ENCODE peak calls at places on chromosomes 6 and 20, in four cellular contexts. One of them, this sample, is unnamed. For H3K79me2, the result is how much of the 10 kb centered on the place peaks cover.

GRCh38 chr20:39298566-39299501 is 336.7 kb downstream of the DHX35 start:
- DNase-seq in PC-9: no peak
- DNase-seq in trophoblast cell: no peak
- DNase-seq in SK-N-SH: no peak
- DNase-seq in this sample: no peak

GRCh38 chr6:115901896-115902295 is 158.8 kb downstream of the FRK start:
- DNase-seq in PC-9: no peak
- DNase-seq in trophoblast cell: no peak
- DNase-seq in SK-N-SH: no peak
- DNase-seq in this sample: no peak

GRCh38 chr6:40347571-40348011 is 239.6 kb downstream of the LRFN2 start:
- DNase-seq in PC-9: no peak
- DNase-seq in trophoblast cell: no peak
- DNase-seq in SK-N-SH: peak
- DNase-seq in this sample: peak

GRCh38 chr6:152166897-152167296 is 359.4 kb downstream of the ESR1 start:
- DNase-seq in PC-9: no peak
- DNase-seq in trophoblast cell: no peak
- DNase-seq in SK-N-SH: no peak
- DNase-seq in this sample: no peak

GRCh38 chr20:44800398-44801046 is 9.8 kb downstream of the RIMS4 start:
- DNase-seq in PC-9: no peak
- DNase-seq in trophoblast cell: no peak
- DNase-seq in SK-N-SH: peak
- DNase-seq in this sample: no peak

GRCh38 chr6:118864330-118865166 is 29.4 kb upstream of the ASF1A start:
- DNase-seq in PC-9: no peak
- DNase-seq in trophoblast cell: no peak
- DNase-seq in SK-N-SH: no peak
- DNase-seq in this sample: no peak

GRCh38 chr6:53793318-53793975 is 1.4 kb upstream of the LRRC1 start:
- DNase-seq in PC-9: peak
- DNase-seq in trophoblast cell: peak
- DNase-seq in SK-N-SH: peak
- DNase-seq in this sample: peak

GRCh38 chr6:162750776-162751175 is 23.0 kb downstream of the PACRG start:
- DNase-seq in PC-9: peak
- DNase-seq in trophoblast cell: peak
- DNase-seq in SK-N-SH: no peak
- DNase-seq in this sample: no peak

GRCh38 chr6:87623248-87623647 is 33.3 kb downstream of the ORC3 start:
- DNase-seq in PC-9: no peak
- DNase-seq in trophoblast cell: peak
- DNase-seq in SK-N-SH: no peak
- DNase-seq in this sample: peak

GRCh38 chr6:22036267-22036666 is 260.6 kb downstream of the PRL start:
- DNase-seq in PC-9: peak
- DNase-seq in trophoblast cell: peak
- DNase-seq in SK-N-SH: peak
- DNase-seq in this sample: no peak

GRCh38 chr6:87784690-87785089 is 82.7 kb upstream of the AKIRIN2 start:
- DNase-seq in PC-9: no peak
- DNase-seq in trophoblast cell: no peak
- DNase-seq in SK-N-SH: no peak
- DNase-seq in this sample: no peak

GRCh38 chr6:31907158-31907813 is 5.4 kb upstream of the ZBTB12 start:
- DNase-seq in PC-9: no peak
- DNase-seq in trophoblast cell: peak
- DNase-seq in SK-N-SH: no peak
- DNase-seq in this sample: peak

GRCh38 chr6:34951741-34952140 is 62.7 kb downstream of the ANKS1A start:
- DNase-seq in PC-9: no peak
- DNase-seq in trophoblast cell: no peak
- DNase-seq in SK-N-SH: no peak
- DNase-seq in this sample: no peak

GRCh38 chr6:167163476-167164011 is 5.8 kb upstream of the GPR31 start:
- DNase-seq in PC-9: no peak
- DNase-seq in trophoblast cell: no peak
- DNase-seq in SK-N-SH: no peak
- DNase-seq in this sample: no peak

GRCh38 chr6:160379464-160379863 is 31.3 kb downstream of the SLC22A3 start:
- DNase-seq in PC-9: peak
- DNase-seq in trophoblast cell: peak
- DNase-seq in SK-N-SH: no peak
- DNase-seq in this sample: no peak

GRCh38 chr6:125974214-125974866 is 12.0 kb upstream of the TRMT11 start:
- DNase-seq in PC-9: peak
- DNase-seq in trophoblast cell: peak
- DNase-seq in SK-N-SH: peak
- DNase-seq in this sample: peak

GRCh38 chr6:4281341-4282293 is 146.2 kb upstream of the ECI2 start:
- DNase-seq in PC-9: peak
- DNase-seq in trophoblast cell: peak
- DNase-seq in SK-N-SH: no peak
- DNase-seq in this sample: peak

DNA sequence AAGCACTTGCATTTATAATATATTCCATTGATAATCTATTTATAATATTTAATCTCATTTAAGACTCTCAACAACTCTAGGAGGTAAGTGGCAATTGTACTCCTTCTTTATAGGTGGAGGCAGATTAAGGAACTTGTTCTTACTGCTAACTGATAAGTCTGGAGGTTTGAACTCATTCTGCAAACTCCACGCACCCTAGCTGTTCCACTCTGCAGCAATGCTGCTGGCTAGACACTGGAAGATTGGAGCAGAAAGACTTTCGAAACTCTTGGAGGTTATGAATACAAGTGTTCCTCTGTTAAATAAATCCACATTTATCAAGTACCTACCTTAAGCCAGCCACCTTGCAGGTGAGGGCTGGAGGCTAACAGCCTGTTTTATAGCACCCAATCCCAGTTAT is 838 bp upstream of the HDAC2 start:
- DNase-seq in PC-9: no peak
- DNase-seq in trophoblast cell: peak
- DNase-seq in SK-N-SH: no peak
- DNase-seq in this sample: no peak
- H3K79me2 ChIP-seq in PC-9: under half
- H3K79me2 ChIP-seq in trophoblast cell: under half
- H3K79me2 ChIP-seq in SK-N-SH: under half
- H3K79me2 ChIP-seq in this sample: under half

DNA sequence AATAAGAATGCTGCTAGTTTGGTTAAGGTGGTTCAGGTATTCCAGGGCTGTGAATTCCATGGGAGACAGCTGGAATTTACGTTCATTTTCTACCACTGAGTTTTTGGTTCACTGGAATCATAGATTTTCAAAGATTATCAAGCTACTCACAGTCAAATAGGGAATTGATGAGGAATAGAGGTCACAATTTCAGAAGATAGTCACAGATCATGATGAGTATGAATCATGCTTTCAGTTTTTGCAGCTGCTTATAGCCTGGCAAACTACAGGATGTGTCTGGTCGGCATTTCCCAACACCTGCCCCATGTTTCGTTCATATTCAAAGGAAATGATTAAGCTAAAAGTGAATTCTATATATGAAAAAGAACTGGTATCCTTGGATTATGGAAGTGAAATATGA is 58.7 kb downstream of the BCKDHB start:
- DNase-seq in PC-9: no peak
- DNase-seq in trophoblast cell: peak
- DNase-seq in SK-N-SH: no peak
- DNase-seq in this sample: no peak
- H2AFZ ChIP-seq in PC-9: no peak
- H2AFZ ChIP-seq in trophoblast cell: no peak
- H2AFZ ChIP-seq in SK-N-SH: no peak
- H2AFZ ChIP-seq in this sample: no peak

DNA sequence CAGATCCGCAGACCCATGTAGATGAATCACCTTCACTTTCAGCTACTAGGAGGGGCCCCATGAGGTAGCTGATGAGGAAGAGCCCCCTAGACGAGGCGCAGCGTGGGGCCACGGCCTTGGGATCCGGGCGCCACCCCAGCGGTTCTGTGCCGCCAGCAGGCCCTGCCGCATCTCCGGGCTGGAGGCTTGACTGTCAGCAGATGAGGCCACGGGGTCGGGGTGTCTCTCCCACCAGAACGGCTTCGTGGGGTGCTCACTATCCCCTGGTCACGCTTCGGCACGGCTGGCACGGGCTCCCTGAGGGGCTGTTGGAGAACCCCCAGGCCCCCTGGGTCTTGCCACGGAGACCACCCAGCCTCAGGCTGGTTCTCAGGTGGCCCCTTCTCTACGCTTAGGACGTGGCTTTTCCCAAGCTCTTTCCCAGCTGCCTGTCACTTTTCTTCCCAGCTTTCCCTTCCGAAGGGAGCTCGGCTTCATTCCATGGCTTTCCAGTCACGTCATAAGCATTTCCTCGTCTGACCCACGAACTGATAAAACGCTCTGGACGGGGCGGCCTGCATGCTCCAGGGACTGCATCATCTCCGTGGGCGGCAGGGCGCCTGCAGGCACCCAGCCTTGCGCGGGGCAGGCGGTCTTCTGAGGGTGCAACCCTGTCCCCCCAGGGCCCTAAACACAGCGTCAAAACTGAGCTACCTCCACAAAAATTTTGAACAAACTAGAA is 85.9 kb downstream of the THBS2 start:
- DNase-seq in PC-9: no peak
- DNase-seq in trophoblast cell: peak
- DNase-seq in SK-N-SH: peak
- DNase-seq in this sample: peak
- H3K4me3 ChIP-seq in PC-9: no peak
- H3K4me3 ChIP-seq in trophoblast cell: no peak
- H3K4me3 ChIP-seq in SK-N-SH: no peak
- H3K4me3 ChIP-seq in this sample: no peak

GRCh38 chr6:79009819-79010218 is 68.2 kb downstream of the PHIP start:
- DNase-seq in PC-9: no peak
- DNase-seq in trophoblast cell: no peak
- DNase-seq in SK-N-SH: no peak
- DNase-seq in this sample: no peak

GRCh38 chr6:79010422-79010821 is 67.6 kb downstream of the PHIP start:
- DNase-seq in PC-9: no peak
- DNase-seq in trophoblast cell: no peak
- DNase-seq in SK-N-SH: no peak
- DNase-seq in this sample: no peak

GRCh38 chr6:79011940-79012339 is 66.1 kb downstream of the PHIP start:
- DNase-seq in PC-9: no peak
- DNase-seq in trophoblast cell: no peak
- DNase-seq in SK-N-SH: no peak
- DNase-seq in this sample: no peak
- H3K79me2 ChIP-seq in PC-9: under half
- H3K79me2 ChIP-seq in trophoblast cell: under half
- H3K79me2 ChIP-seq in SK-N-SH: under half
- H3K79me2 ChIP-seq in this sample: under half